ENCODE peak calls at places on chromosome X, in five cellular contexts. One of them, this sample, is unnamed.

GRCh38 chrX:127877358-127877757 is 174.8 kb downstream of the ACTRT1 start:
- DNase-seq in naive thymus-derived CD4-positive, alpha-beta T cell: no peak
- DNase-seq in activated CD4-positive, alpha-beta T cell treated with anti-CD3 and anti-CD28 coated beads, Interleukin-2, amount 50 U/mL, for 24 hours: no peak
- DNase-seq in NCI-H2081: no peak
- DNase-seq in tibial nerve: no peak
- DNase-seq in this sample: no peak

GRCh38 chrX:24732705-24733104 is 39.0 kb downstream of the POLA1 start:
- DNase-seq in naive thymus-derived CD4-positive, alpha-beta T cell: no peak
- DNase-seq in activated CD4-positive, alpha-beta T cell treated with anti-CD3 and anti-CD28 coated beads, Interleukin-2, amount 50 U/mL, for 24 hours: no peak
- DNase-seq in NCI-H2081: no peak
- DNase-seq in tibial nerve: no peak
- DNase-seq in this sample: no peak

GRCh38 chrX:109974906-109975655 is 27.8 kb upstream of the TMEM164 start:
- DNase-seq in naive thymus-derived CD4-positive, alpha-beta T cell: no peak
- DNase-seq in activated CD4-positive, alpha-beta T cell treated with anti-CD3 and anti-CD28 coated beads, Interleukin-2, amount 50 U/mL, for 24 hours: no peak
- DNase-seq in NCI-H2081: no peak
- DNase-seq in tibial nerve: no peak
- DNase-seq in this sample: no peak

GRCh38 chrX:134338527-134338926 is 101.5 kb downstream of the CCDC160 start:
- DNase-seq in naive thymus-derived CD4-positive, alpha-beta T cell: peak
- DNase-seq in activated CD4-positive, alpha-beta T cell treated with anti-CD3 and anti-CD28 coated beads, Interleukin-2, amount 50 U/mL, for 24 hours: peak
- DNase-seq in NCI-H2081: no peak
- DNase-seq in tibial nerve: no peak
- DNase-seq in this sample: no peak

GRCh38 chrX:30586516-30586915 is 8.9 kb upstream of the TASL start:
- DNase-seq in naive thymus-derived CD4-positive, alpha-beta T cell: no peak
- DNase-seq in activated CD4-positive, alpha-beta T cell treated with anti-CD3 and anti-CD28 coated beads, Interleukin-2, amount 50 U/mL, for 24 hours: no peak
- DNase-seq in NCI-H2081: no peak
- DNase-seq in tibial nerve: no peak
- DNase-seq in this sample: no peak

GRCh38 chrX:12421918-12422317 is 283.6 kb downstream of the FRMPD4 start:
- DNase-seq in naive thymus-derived CD4-positive, alpha-beta T cell: no peak
- DNase-seq in activated CD4-positive, alpha-beta T cell treated with anti-CD3 and anti-CD28 coated beads, Interleukin-2, amount 50 U/mL, for 24 hours: no peak
- DNase-seq in NCI-H2081: no peak
- DNase-seq in tibial nerve: no peak
- DNase-seq in this sample: no peak

GRCh38 chrX:40077906-40078305 is 19.9 kb downstream of the BCOR start:
- DNase-seq in naive thymus-derived CD4-positive, alpha-beta T cell: no peak
- DNase-seq in activated CD4-positive, alpha-beta T cell treated with anti-CD3 and anti-CD28 coated beads, Interleukin-2, amount 50 U/mL, for 24 hours: no peak
- DNase-seq in NCI-H2081: no peak
- DNase-seq in tibial nerve: no peak
- DNase-seq in this sample: no peak

GRCh38 chrX:33001107-33001506 is 210.2 kb downstream of the DMD start:
- DNase-seq in naive thymus-derived CD4-positive, alpha-beta T cell: no peak
- DNase-seq in activated CD4-positive, alpha-beta T cell treated with anti-CD3 and anti-CD28 coated beads, Interleukin-2, amount 50 U/mL, for 24 hours: no peak
- DNase-seq in NCI-H2081: no peak
- DNase-seq in tibial nerve: no peak
- DNase-seq in this sample: no peak

GRCh38 chrX:54534271-54534670 is 4.3 kb downstream of the GNL3L start:
- DNase-seq in naive thymus-derived CD4-positive, alpha-beta T cell: no peak
- DNase-seq in activated CD4-positive, alpha-beta T cell treated with anti-CD3 and anti-CD28 coated beads, Interleukin-2, amount 50 U/mL, for 24 hours: no peak
- DNase-seq in NCI-H2081: no peak
- DNase-seq in tibial nerve: no peak
- DNase-seq in this sample: no peak

GRCh38 chrX:1592128-1592862 is 891 bp downstream of the AKAP17A start:
- DNase-seq in naive thymus-derived CD4-positive, alpha-beta T cell: no peak
- DNase-seq in activated CD4-positive, alpha-beta T cell treated with anti-CD3 and anti-CD28 coated beads, Interleukin-2, amount 50 U/mL, for 24 hours: no peak
- DNase-seq in NCI-H2081: no peak
- DNase-seq in tibial nerve: no peak
- DNase-seq in this sample: no peak

GRCh38 chrX:103052625-103053024 is 11.3 kb downstream of the BEX1 start:
- DNase-seq in naive thymus-derived CD4-positive, alpha-beta T cell: no peak
- DNase-seq in activated CD4-positive, alpha-beta T cell treated with anti-CD3 and anti-CD28 coated beads, Interleukin-2, amount 50 U/mL, for 24 hours: no peak
- DNase-seq in NCI-H2081: no peak
- DNase-seq in tibial nerve: no peak
- DNase-seq in this sample: no peak

GRCh38 chrX:973010-973409 is 239.4 kb downstream of the CRLF2 start:
- DNase-seq in naive thymus-derived CD4-positive, alpha-beta T cell: no peak
- DNase-seq in activated CD4-positive, alpha-beta T cell treated with anti-CD3 and anti-CD28 coated beads, Interleukin-2, amount 50 U/mL, for 24 hours: no peak
- DNase-seq in NCI-H2081: no peak
- DNase-seq in tibial nerve: no peak
- DNase-seq in this sample: no peak

This sample was measured in lung.